ENCODE peak calls at places on chromosomes 6 and 20, in four cellular contexts. L is coronary artery, M is body of pancreas, U is OCI-LY7. I is an unnamed sample.

GRCh38 chr6:41226752-41227151 is 1.4 kb upstream of the TREML4 start:
- DNase-seq in M (no peak), L (no peak), U (no peak), I (no peak)

GRCh38 chr20:10935658-10936057 is 261.9 kb upstream of the JAG1 start:
- DNase-seq in L (no peak), M (no peak), U (no peak), I (no peak)

GRCh38 chr6:43977404-43978111 is 149.7 kb downstream of the MRPL14 start:
- DNase-seq in L (peak), U (no peak), M (no peak), I (no peak)

GRCh38 chr6:142952614-142953013 is 7.6 kb upstream of the HIVEP2 start:
- DNase-seq in L (no peak), U (peak), M (no peak), I (no peak)

GRCh38 chr6:145669627-145670034 is 65.7 kb downstream of the EPM2A start:
- DNase-seq in M (no peak), L (no peak), U (no peak), I (no peak)

GRCh38 chr20:24118096-24118780 is 129.7 kb upstream of the GGTLC1 start:
- DNase-seq in L (no peak), U (no peak), M (no peak), I (no peak)

GRCh38 chr6:169723991-169724553 is at the start of gene PHF10:
- DNase-seq in L (peak), U (peak), M (peak), I (peak)

GRCh38 chr20:50670126-50670862 is 21.0 kb downstream of the RIPOR3 start:
- DNase-seq in M (peak), U (no peak), L (no peak), I (peak)

GRCh38 chr6:56524891-56525703 is 117.6 kb downstream of the DST start:
- DNase-seq in M (no peak), L (no peak), U (no peak), I (no peak)

GRCh38 chr6:66926060-66926459 is 1219.0 kb upstream of the EYS start:
- DNase-seq in U (peak), L (no peak), M (no peak), I (no peak)

GRCh38 chr6:66128676-66129075 is 421.6 kb upstream of the EYS start:
- DNase-seq in L (no peak), M (no peak), U (no peak), I (no peak)

GRCh38 chr6:166602928-166603690 is 16.6 kb upstream of the RAMACL start:
- DNase-seq in M (no peak), L (no peak), U (no peak), I (no peak)

GRCh38 chr20:32585011-32585518 is at the start of gene NOL4L:
- DNase-seq in M (no peak), U (peak), L (no peak), I (peak)

GRCh38 chr6:17574871-17575560 is 25.1 kb upstream of the FAM8A1 start:
- DNase-seq in U (no peak), M (no peak), L (no peak), I (no peak)

GRCh38 chr6:29974901-29975560 is 32.7 kb downstream of the HLA-A start:
- DNase-seq in U (no peak), M (no peak), L (no peak), I (no peak)

GRCh38 chr6:29977425-29977727 is 35.0 kb downstream of the HLA-A start:
- DNase-seq in U (no peak), M (no peak), L (no peak), I (no peak)

GRCh38 chr6:29975561-29975907 is 33.2 kb downstream of the HLA-A start:
- DNase-seq in U (no peak), M (no peak), L (no peak), I (no peak)

GRCh38 chr6:29976253-29976587 is 33.9 kb downstream of the HLA-A start:
- DNase-seq in L (no peak), U (no peak), M (no peak), I (no peak)

GRCh38 chr6:29976588-29977424 is 34.5 kb downstream of the HLA-A start:
- DNase-seq in L (peak), M (peak), U (peak), I (peak)
- TF ChIP-seq CTCF in L (peak), M (no peak), U (peak), I (no peak)

DNA sequence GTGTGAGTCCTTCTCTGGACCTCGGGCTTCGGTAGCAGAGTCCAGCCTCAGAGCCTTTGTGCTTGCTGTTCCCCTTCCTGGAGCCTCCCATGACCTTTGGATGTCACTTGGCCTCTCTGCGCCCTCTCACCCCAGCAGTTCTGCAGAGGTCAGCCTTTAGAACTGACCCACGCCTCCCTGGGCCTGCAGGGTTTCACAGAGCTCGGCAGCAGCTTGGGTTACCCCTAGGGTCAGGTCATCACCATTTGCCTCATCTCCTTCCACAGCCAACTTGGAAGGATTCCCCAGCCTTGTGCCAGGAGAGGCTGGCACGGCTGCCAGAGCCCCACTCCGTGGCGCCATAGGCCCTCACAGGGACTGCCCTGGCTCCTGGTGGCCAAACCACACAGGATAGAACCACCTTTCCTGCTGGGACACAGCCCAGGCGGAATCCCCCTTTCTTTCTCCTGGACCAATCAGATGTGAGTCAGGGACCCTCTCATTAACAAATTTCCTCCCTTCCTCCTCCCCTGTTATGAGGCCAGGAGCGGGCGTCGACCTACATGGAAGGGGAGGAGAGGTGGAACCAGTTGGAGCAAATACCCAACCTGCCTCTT is 13.9 kb upstream of the SIRPA start:
- DNase-seq in L (no peak), M (peak), U (no peak), I (no peak)
- TF ChIP-seq CTCF in L (no peak), M (no peak), U (no peak), I (no peak)

GRCh38 chr6:160221423-160221822 is 37.2 kb downstream of the SLC22A2 start:
- DNase-seq in U (peak), M (peak), L (no peak), I (peak)
- TF ChIP-seq CTCF in U (peak), M (no peak), L (no peak), I (no peak)

GRCh38 chr6:152723398-152723797 is 25.7 kb downstream of the MYCT1 start:
- DNase-seq in M (no peak), U (no peak), L (no peak), I (no peak)
- TF ChIP-seq CTCF in M (no peak), U (no peak), L (no peak), I (no peak)

GRCh38 chr20:6851136-6851535 is 83.7 kb downstream of the BMP2 start:
- DNase-seq in U (no peak), L (no peak), M (no peak), I (no peak)

GRCh38 chr20:6855074-6855473 is 87.6 kb downstream of the BMP2 start:
- DNase-seq in U (no peak), L (no peak), M (no peak), I (no peak)

GRCh38 chr20:6855806-6856205 is 88.3 kb downstream of the BMP2 start:
- DNase-seq in U (no peak), M (no peak), L (no peak), I (no peak)

GRCh38 chr20:6848992-6849391 is 81.5 kb downstream of the BMP2 start:
- DNase-seq in U (no peak), L (no peak), M (no peak), I (no peak)

DNA sequence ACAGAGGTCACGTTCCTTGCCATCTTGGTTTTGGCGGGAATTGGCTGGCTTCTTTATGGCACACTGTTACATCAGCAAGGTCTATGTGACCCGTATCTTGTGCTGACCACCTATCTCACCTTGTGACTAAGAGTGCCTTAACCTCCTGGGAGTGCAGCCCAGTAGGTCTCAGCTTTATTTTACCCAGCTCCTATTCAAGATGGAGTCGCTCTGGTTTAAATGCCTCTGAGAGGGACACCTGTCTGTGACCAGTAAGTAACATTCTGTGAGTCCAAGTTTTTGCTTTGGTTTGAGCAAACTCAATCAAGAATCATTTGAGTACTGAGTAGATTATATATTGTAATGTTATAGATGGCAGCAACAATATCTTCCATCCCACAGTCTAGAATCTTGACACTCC is 85.0 kb downstream of the BMP2 start:
- DNase-seq in M (no peak), U (no peak), L (no peak), I (no peak)
- TF ChIP-seq CTCF in M (no peak), U (no peak), L (no peak), I (no peak)

GRCh38 chr20:63378626-63379025 is 17.5 kb upstream of the CHRNA4 start:
- DNase-seq in L (no peak), U (no peak), M (no peak), I (peak)
- TF ChIP-seq CTCF in L (no peak), U (no peak), M (no peak), I (peak)

I was measured in Caco-2.